ENCODE peak calls at places on chromosomes 12 and 14, in five cellular contexts. S, H, C, W and J are unnamed samples.

GRCh38 chr14:68266998-68267397 is 447.4 kb downstream of the RAD51B start:
- DNase-seq in C (no peak), H (no peak), W (no peak), S (no peak), J (no peak)

GRCh38 chr12:96189781-96190180 is 4.4 kb upstream of the ELK3 start:
- DNase-seq in S (no peak), H (no peak), W (no peak), C (no peak), J (no peak)

GRCh38 chr14:52051861-52052260 is 17.0 kb downstream of the NID2 start:
- DNase-seq in W (no peak), H (no peak), C (no peak), S (no peak), J (no peak)

GRCh38 chr12:64082866-64083268 is 139.2 kb downstream of the KICS2 start:
- DNase-seq in C (no peak), W (peak; percentile 63), S (no peak), H (peak; percentile 26), J (no peak)

GRCh38 chr12:119780786-119781434 is 96.2 kb downstream of the CIT start:
- DNase-seq in H (no peak), W (peak; percentile 11), S (no peak), C (peak; percentile 72), J (no peak)

GRCh38 chr14:94320243-94320642 is 2.9 kb downstream of the SERPINA6 start:
- DNase-seq in W (no peak), H (no peak), S (no peak), C (peak; percentile 71), J (peak; percentile 9)

GRCh38 chr14:59190372-59190771 is 1.9 kb downstream of the DAAM1 start:
- DNase-seq in W (no peak), S (no peak), H (no peak), C (no peak), J (no peak)

GRCh38 chr14:68470361-68470760 is 322.5 kb downstream of the ZFP36L1 start:
- DNase-seq in S (no peak), H (no peak), C (peak; percentile 29), W (no peak), J (no peak)

GRCh38 chr14:35617500-35617899 is 83.5 kb downstream of the INSM2 start:
- DNase-seq in W (no peak), S (no peak), H (no peak), C (no peak), J (no peak)

GRCh38 chr12:106914796-106915634 is 40.7 kb upstream of the TMEM263 start:
- DNase-seq in H (no peak), W (no peak), C (no peak), S (no peak), J (no peak)

GRCh38 chr14:100537701-100538565 is 49.3 kb downstream of the BEGAIN start:
- DNase-seq in C (no peak), W (no peak), H (no peak), S (no peak), J (no peak)

GRCh38 chr12:121795029-121795977 is 1.8 kb upstream of the RHOF start:
- DNase-seq in W (peak; percentile 76), C (peak; percentile 88), H (no peak), S (peak; percentile 42), J (no peak)

GRCh38 chr12:7116916-7117315 is 7.9 kb upstream of the C1RL start:
- DNase-seq in S (no peak), W (no peak), C (no peak), H (no peak), J (no peak)

GRCh38 chr12:127803545-127803944 is 463.4 kb upstream of the TMEM132C start:
- DNase-seq in C (no peak), W (no peak), S (no peak), H (no peak), J (no peak)

GRCh38 chr12:52155048-52155868 is 36.6 kb downstream of the KRT80 start:
- DNase-seq in H (no peak), S (no peak), W (no peak), C (peak; percentile 77), J (no peak)